ENCODE peak calls at places on chromosomes 1 and 21, in six cellular contexts. B is IMR-90, U is tibial artery, S is BE2C, T is testis, Y is SK-N-SH. I is an unnamed sample. For H3K27me3 and H3K4me1, the result is how much of the 10 kb centered on the place peaks cover.

GRCh38 chr1:229318056-229318455 is 24.8 kb downstream of the CCSAP start:
- DNase-seq in B (peak), U (no peak), S (no peak), T (no peak), Y (no peak), I (no peak)

GRCh38 chr1:20840731-20841130 is 53.6 kb upstream of the HP1BP3 start:
- DNase-seq in B (no peak), U (no peak), S (no peak), T (no peak), Y (no peak), I (peak)

GRCh38 chr1:35885961-35886558 is 3.1 kb downstream of the AGO1 start:
- DNase-seq in B (no peak), U (no peak), S (no peak), T (peak), Y (peak), I (no peak)

GRCh38 chr1:6365047-6365446 is 28.5 kb downstream of the ACOT7 start:
- DNase-seq in B (no peak), U (no peak), S (no peak), T (no peak), Y (no peak), I (no peak)

GRCh38 chr1:41791667-41792484 is 126.8 kb downstream of the HIVEP3 start:
- DNase-seq in B (no peak), U (no peak), S (no peak), T (no peak), Y (no peak), I (no peak)

GRCh38 chr21:44006656-44007055 is 5.5 kb upstream of the TRAPPC10 start:
- DNase-seq in B (peak), U (no peak), S (no peak), T (peak), Y (no peak), I (no peak)

GRCh38 chr1:64692911-64693310 is 52.0 kb upstream of the RAVER2 start:
- DNase-seq in B (no peak), U (no peak), S (no peak), T (no peak), Y (no peak), I (no peak)

GRCh38 chr1:154764773-154765172 is 105.3 kb downstream of the KCNN3 start:
- DNase-seq in B (no peak), U (no peak), S (no peak), T (no peak), Y (no peak), I (no peak)

GRCh38 chr1:219123041-219123440 is 50.6 kb upstream of the LYPLAL1 start:
- DNase-seq in B (peak), U (peak), S (no peak), T (peak), Y (no peak), I (no peak)

GRCh38 chr1:48027533-48027835 is 30.3 kb upstream of the TRABD2B start:
- DNase-seq in B (no peak), U (no peak), S (no peak), T (no peak), Y (no peak), I (no peak)

GRCh38 chr1:43009274-43009673 is 50.6 kb upstream of the SLC2A1 start:
- DNase-seq in B (no peak), U (no peak), S (no peak), T (no peak), Y (no peak), I (no peak)

GRCh38 chr1:197170538-197170937 is 24.1 kb upstream of the ASPM start:
- DNase-seq in B (no peak), U (no peak), S (no peak), T (no peak), Y (no peak), I (no peak)

GRCh38 chr1:147292012-147292411 is 49.5 kb downstream of the CHD1L start:
- DNase-seq in B (peak), U (no peak), S (no peak), T (no peak), Y (no peak), I (no peak)

GRCh38 chr21:16285646-16286223 is 556.0 kb downstream of the USP25 start:
- DNase-seq in B (no peak), U (no peak), S (no peak), T (no peak), Y (no peak), I (peak)

GRCh38 chr1:154534263-154534844 is 24.1 kb downstream of the UBE2Q1 start:
- DNase-seq in B (peak), U (no peak), S (peak), T (no peak), Y (peak), I (peak)

GRCh38 chr1:47579809-47580208 is 142.0 kb downstream of the FOXD2 start:
- DNase-seq in B (no peak), U (peak), S (no peak), T (no peak), Y (no peak), I (no peak)

GRCh38 chr1:212237651-212238050 is 47.6 kb upstream of the PPP2R5A start:
- DNase-seq in B (no peak), U (no peak), S (no peak), T (no peak), Y (no peak), I (no peak)

GRCh38 chr1:145892486-145893087 is 6.9 kb upstream of the ANKRD35 start:
- DNase-seq in B (peak), U (no peak), S (no peak), T (peak), Y (no peak), I (peak)

GRCh38 chr1:92030701-92031107 is 919 bp downstream of the EPHX4 start:
- DNase-seq in B (peak), U (no peak), S (no peak), T (no peak), Y (no peak), I (no peak)

GRCh38 chr1:109134423-109134822 is 20.5 kb downstream of the ELAPOR1 start:
- DNase-seq in B (no peak), U (no peak), S (peak), T (no peak), Y (no peak), I (no peak)

GRCh38 chr1:198121058-198121829 is 35.6 kb upstream of the NEK7 start:
- DNase-seq in B (peak), U (no peak), S (no peak), T (no peak), Y (no peak), I (no peak)

GRCh38 chr1:223243441-223244050 is 100.5 kb upstream of the TLR5 start:
- DNase-seq in B (no peak), U (no peak), S (no peak), T (no peak), Y (no peak), I (no peak)

GRCh38 chr1:24898152-24898908 is 31.7 kb downstream of the RUNX3 start:
- DNase-seq in B (peak), U (peak), S (peak), T (peak), Y (peak), I (peak)

GRCh38 chr1:178161516-178161915 is 67.6 kb downstream of the RASAL2 start:
- DNase-seq in B (no peak), U (no peak), S (no peak), T (no peak), Y (no peak), I (no peak)

GRCh38 chr1:15669864-15670263 is 14.3 kb upstream of the PLEKHM2 start:
- DNase-seq in B (no peak), U (no peak), S (no peak), T (no peak), Y (no peak), I (no peak)

GRCh38 chr1:21956720-21957552 is 19.8 kb upstream of the HSPG2 start:
- DNase-seq in B (peak), U (peak), S (peak), T (no peak), Y (peak), I (peak)

GRCh38 chr1:54851928-54852524 is 35.0 kb downstream of the DHCR24 start:
- DNase-seq in B (no peak), U (no peak), S (no peak), T (no peak), Y (no peak), I (peak)

GRCh38 chr1:8947127-8947691 is 1.5 kb downstream of the CA6 start:
- DNase-seq in B (no peak), U (no peak), S (no peak), T (no peak), Y (no peak), I (no peak)

DNA sequence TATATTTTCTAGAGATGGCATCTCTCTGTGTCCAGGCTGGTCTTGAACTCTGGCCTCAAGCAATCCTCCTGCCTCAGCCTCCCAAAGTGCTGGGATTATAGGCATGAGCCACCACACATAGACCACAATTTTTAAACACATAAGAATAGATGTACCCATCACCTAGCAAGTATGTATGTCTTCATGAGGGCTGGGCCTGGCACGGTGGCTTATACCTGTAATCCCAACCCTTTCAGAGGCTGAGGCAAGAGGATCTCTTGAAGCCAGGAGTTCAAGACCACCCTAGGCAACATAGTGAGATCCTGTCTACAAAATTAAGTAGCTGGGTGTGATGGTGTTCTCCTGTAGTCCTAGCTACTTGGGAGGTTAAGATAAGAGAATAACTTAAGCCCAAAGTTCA is 13.8 kb downstream of the UQCRH start:
- DNase-seq in B (no peak), U (no peak), S (no peak), T (no peak), Y (no peak), I (no peak)
- H3K27me3 ChIP-seq in B (under half), U (under half), S (under half), T (under half), Y (under half), I (under half)

GRCh38 chr1:31939484-31940329 is 1.5 kb upstream of the PTP4A2 start:
- DNase-seq in B (peak), U (no peak), S (peak), T (peak), Y (peak), I (peak)

GRCh38 chr1:31936966-31937299 is 1.2 kb downstream of the PTP4A2 start:
- DNase-seq in B (no peak), U (no peak), S (no peak), T (no peak), Y (no peak), I (no peak)

GRCh38 chr1:31936278-31936965 is 1.7 kb downstream of the PTP4A2 start:
- DNase-seq in B (peak), U (no peak), S (no peak), T (no peak), Y (no peak), I (no peak)

GRCh38 chr1:31938184-31938975 is at the start of gene PTP4A2:
- DNase-seq in B (peak), U (peak), S (peak), T (peak), Y (peak), I (peak)

DNA sequence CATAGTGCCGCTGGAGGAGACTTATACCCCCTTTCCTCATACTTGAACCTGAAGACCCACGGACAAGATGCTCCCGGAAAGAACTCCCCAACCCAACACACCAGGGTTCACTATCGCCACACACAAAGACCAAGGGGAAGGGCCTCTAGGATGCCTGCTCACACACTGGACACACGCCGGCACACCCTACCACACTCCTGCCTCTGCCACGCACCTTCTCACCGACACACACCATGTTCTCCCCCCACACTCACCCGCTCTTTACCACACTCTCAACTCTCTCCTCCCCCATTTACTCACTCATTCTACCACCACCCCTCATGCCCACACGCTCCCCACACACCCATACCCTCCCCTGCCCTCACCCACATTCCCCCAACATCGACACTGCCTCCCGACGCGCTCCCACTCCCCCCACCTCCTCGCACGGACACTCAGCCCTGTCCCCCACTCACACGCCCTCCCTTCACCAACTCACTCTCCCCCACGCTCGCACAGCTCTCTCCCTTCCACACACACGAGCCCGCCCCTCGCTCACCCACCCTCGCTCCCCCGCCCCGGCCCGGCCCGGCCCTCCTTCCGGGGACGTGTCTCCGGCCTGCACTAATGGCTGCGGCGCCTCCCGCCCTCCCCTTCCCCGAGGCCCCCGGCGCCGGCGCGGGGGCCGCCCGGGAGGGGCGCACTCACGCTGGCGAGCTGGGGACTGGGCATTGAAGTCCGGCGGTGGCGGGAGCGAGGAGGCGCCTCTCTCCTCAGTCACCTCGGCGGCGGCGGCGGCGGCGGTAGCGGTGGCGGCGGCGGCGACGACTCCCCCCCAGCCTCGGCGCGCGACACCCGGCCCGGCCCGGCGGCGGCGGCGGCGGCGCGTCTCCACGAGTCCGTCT is 626 bp downstream of the PTP4A2 start:
- DNase-seq in B (peak), U (peak), S (peak), T (peak), Y (peak), I (peak)
- H3K4me1 ChIP-seq in B (under half), U (under half), S (under half), T (under half), Y (under half), I (half or more)

GRCh38 chr1:32612189-32612881 is 38.0 kb downstream of the ZBTB8OS start:
- DNase-seq in B (peak), U (peak), S (peak), T (peak), Y (peak), I (peak)
- TF ChIP-seq CTCF in B (no peak), U (no peak), S (peak), T (peak), Y (peak), I (no peak)

GRCh38 chr1:61083014-61083798 is 845 bp downstream of the NFIA start:
- DNase-seq in B (no peak), U (no peak), S (peak), T (peak), Y (peak), I (peak)
- H3K27me3 ChIP-seq in B (under half), U (under half), S (under half), T (under half), Y (under half), I (under half)